ENCODE peak calls at places on chromosomes 3 and 15, in seven cellular contexts. J is GM23338, R is PC-9, F is neural progenitor cell, V is HCT116, P is K562, I is fibroblast of lung. H is an unnamed sample.

GRCh38 chr3:115512565-115513410 is 110.5 kb upstream of the GAP43 start:
- DNase-seq in J (peak; percentile 97), R (peak; percentile 9), F (peak; percentile 91), V (no peak), P (no peak), I (peak; percentile 66), H (peak; percentile 89)

GRCh38 chr3:115623414-115623868 is at the start of gene GAP43:
- DNase-seq in J (peak; percentile 85), R (peak; percentile 12), F (peak; percentile 66), V (no peak), P (no peak), I (peak; percentile 96), H (peak; percentile 87)

GRCh38 chr3:3101660-3102458 is 8.3 kb downstream of the IL5RA start:
- DNase-seq in J (no peak), R (no peak), F (no peak), V (no peak), P (no peak), I (no peak), H (no peak)

GRCh38 chr3:189563841-189564563 is 67.2 kb upstream of the TP63 start:
- DNase-seq in J (no peak), R (peak; percentile 68), F (no peak), V (no peak), P (no peak), I (peak; percentile 97), H (no peak)

GRCh38 chr15:26967719-26968269 is 3.2 kb upstream of the GABRG3 start:
- DNase-seq in J (peak; percentile 85), R (no peak), F (peak; percentile 82), V (no peak), P (no peak), I (peak; percentile 69), H (no peak)

GRCh38 chr3:141870091-141870687 is 6.3 kb upstream of the ATP1B3 start:
- DNase-seq in J (no peak), R (no peak), F (no peak), V (no peak), P (no peak), I (no peak), H (no peak)

GRCh38 chr15:40258544-40258943 is 19.7 kb downstream of the PAK6 start:
- DNase-seq in J (peak; percentile 78), R (no peak), F (peak; percentile 41), V (no peak), P (no peak), I (no peak), H (no peak)

GRCh38 chr3:53513556-53514190 is 19.3 kb downstream of the CACNA1D start:
- DNase-seq in J (no peak), R (no peak), F (no peak), V (peak; percentile 21), P (no peak), I (no peak), H (no peak)

GRCh38 chr3:184565421-184566211 is 4.0 kb downstream of the EPHB3 start:
- DNase-seq in J (no peak), R (peak; percentile 95), F (peak; percentile 64), V (peak; percentile 60), P (no peak), I (peak; percentile 94), H (peak; percentile 67)

GRCh38 chr15:35885870-35886269 is 339.9 kb upstream of the DPH6 start:
- DNase-seq in J (no peak), R (no peak), F (no peak), V (no peak), P (no peak), I (no peak), H (no peak)

GRCh38 chr3:72352176-72352575 is 496.1 kb downstream of the SHQ1 start:
- DNase-seq in J (no peak), R (no peak), F (no peak), V (no peak), P (no peak), I (no peak), H (no peak)

GRCh38 chr3:51391566-51392300 is 648 bp downstream of the RBM15B start:
- DNase-seq in J (peak; percentile 51), R (no peak), F (peak; percentile 49), V (no peak), P (peak; percentile 17), I (peak; percentile 54), H (peak; percentile 6)

GRCh38 chr15:70487380-70487725 is 276.0 kb downstream of the UACA start:
- DNase-seq in J (no peak), R (no peak), F (no peak), V (no peak), P (no peak), I (no peak), H (no peak)

GRCh38 chr3:87167634-87168456 is 59.3 kb upstream of the CHMP2B start:
- DNase-seq in J (peak; percentile 71), R (peak; percentile 20), F (peak; percentile 60), V (peak; percentile 46), P (peak; percentile 7), I (peak; percentile 34), H (peak; percentile 73)

GRCh38 chr3:141575879-141576743 is 89.3 kb downstream of the RASA2 start:
- DNase-seq in J (peak; percentile 49), R (no peak), F (no peak), V (no peak), P (peak; percentile 15), I (peak; percentile 11), H (peak; percentile 11)

GRCh38 chr15:65095747-65096104 is 19.2 kb downstream of the KBTBD13 start:
- DNase-seq in J (no peak), R (no peak), F (no peak), V (no peak), P (no peak), I (no peak), H (no peak)

GRCh38 chr15:99230867-99231266 is 18.5 kb downstream of the TTC23 start:
- DNase-seq in J (no peak), R (no peak), F (no peak), V (no peak), P (no peak), I (no peak), H (no peak)

GRCh38 chr15:99224815-99225214 is 24.6 kb downstream of the TTC23 start:
- DNase-seq in J (no peak), R (no peak), F (no peak), V (no peak), P (no peak), I (no peak), H (no peak)

GRCh38 chr15:99224372-99224771 is 25.0 kb downstream of the TTC23 start:
- DNase-seq in J (no peak), R (no peak), F (no peak), V (no peak), P (no peak), I (no peak), H (no peak)

GRCh38 chr15:99226802-99227201 is 22.6 kb downstream of the TTC23 start:
- DNase-seq in J (no peak), R (no peak), F (no peak), V (no peak), P (no peak), I (peak; percentile 5), H (no peak)

DNA sequence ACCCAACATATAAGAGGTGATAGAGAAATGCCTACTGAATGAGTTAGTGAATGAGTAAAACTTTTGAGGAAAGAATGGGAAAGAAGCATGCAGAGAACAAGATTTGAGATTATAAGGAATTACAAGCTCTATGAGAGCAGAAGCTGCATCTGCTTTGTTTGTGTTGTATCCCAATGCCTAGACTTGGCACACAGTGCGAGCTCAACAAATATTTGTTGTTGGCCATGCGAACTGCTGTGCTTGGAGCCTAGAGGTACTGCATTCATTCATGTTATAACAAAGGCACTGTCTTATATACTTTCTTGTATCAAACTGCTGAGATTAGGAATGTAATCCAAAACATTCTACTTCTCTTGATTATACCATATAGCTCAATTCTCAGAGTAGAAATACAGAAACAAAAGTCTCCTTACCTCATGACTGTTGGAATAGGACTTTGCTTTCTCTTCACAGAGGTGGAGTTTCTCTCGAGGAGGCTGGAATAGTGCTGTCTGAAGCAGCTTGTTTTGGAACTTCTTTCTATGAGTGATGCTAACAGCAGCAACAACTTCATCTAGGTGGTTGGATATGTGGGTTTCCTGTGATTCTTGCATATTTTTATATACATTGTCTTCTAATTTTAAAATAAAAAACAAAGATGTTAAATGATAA is 21.1 kb downstream of the TTC23 start:
- DNase-seq in J (no peak), R (no peak), F (no peak), V (no peak), P (no peak), I (no peak), H (no peak)
- H3K27ac ChIP-seq in J (no peak overlapping the region), R (no peak overlapping the region), F (no peak overlapping the region), V (no peak overlapping the region), P (no peak overlapping the region), I (no peak overlapping the region), H (no peak overlapping the region)

GRCh38 chr3:13451301-13451673 is 28.8 kb upstream of the HDAC11 start:
- DNase-seq in J (no peak), R (no peak), F (no peak), V (no peak), P (no peak), I (peak; percentile 46), H (no peak)
- H3K4me3 ChIP-seq in J (peak overlapping the region; percentile 51), R (peak overlapping the region; percentile 59), F (peak overlapping the region; percentile 48), V (peak overlapping the region; percentile 58), P (peak overlapping the region; percentile 43), I (peak overlapping the region; percentile 86), H (peak overlapping the region; percentile 43)

DNA sequence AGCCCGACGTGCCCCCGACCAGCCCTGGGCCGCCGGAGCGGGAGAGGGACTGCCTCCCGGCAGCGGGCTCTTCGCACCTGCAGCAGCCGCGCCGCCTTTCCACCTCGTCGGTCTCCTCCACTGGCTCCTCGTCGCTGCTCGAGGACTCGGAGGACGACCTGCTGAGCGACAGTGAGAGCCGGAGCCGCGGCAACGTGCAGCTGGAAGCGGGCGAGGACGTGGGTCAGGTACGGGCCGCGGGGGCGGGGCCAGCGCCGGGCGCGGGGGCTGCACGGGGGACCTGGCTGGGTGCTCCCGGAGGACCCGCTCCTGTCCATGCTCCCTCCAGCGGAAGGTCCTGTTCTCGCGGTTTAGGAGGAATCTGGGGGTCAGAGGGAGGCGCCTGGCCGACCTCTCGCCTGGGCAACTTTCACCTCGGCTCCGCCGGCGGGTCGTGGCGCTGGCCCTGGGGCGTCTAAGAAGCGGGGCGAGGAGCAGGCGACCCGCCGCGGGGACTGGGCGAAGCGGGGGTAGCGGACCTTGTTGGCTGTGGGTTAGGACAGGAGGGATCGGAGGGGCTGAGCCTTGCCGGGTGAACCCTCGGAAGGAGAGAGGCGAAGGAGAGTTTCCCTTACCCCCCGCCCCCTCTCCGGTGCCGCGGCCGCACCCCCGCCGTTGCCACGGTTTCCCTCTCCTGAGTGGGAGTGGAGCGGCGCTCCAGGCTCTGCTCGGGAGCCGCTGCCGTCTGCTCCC is 682 bp downstream of the ITPKA start:
- DNase-seq in J (peak; percentile 82), R (peak; percentile 40), F (peak; percentile 77), V (no peak), P (peak; percentile 68), I (no peak), H (peak; percentile 40)
- TF ChIP-seq EZH2 in J (peak; percentile 77), R (no peak), F (peak; percentile 91), V (no peak), P (no peak), I (peak; percentile 86), H (no peak)

GRCh38 chr3:15755780-15756179 is 42.0 kb downstream of the ANKRD28 start:
- DNase-seq in J (no peak), R (no peak), F (no peak), V (no peak), P (no peak), I (no peak), H (no peak)

GRCh38 chr3:15753056-15753710 is 44.6 kb downstream of the ANKRD28 start:
- DNase-seq in J (no peak), R (no peak), F (peak; percentile 43), V (no peak), P (no peak), I (no peak), H (no peak)

GRCh38 chr3:15755181-15755580 is 42.6 kb downstream of the ANKRD28 start:
- DNase-seq in J (no peak), R (no peak), F (no peak), V (no peak), P (no peak), I (no peak), H (no peak)

GRCh38 chr3:15756505-15756904 is 41.3 kb downstream of the ANKRD28 start:
- DNase-seq in J (peak; percentile 49), R (no peak), F (no peak), V (no peak), P (no peak), I (no peak), H (no peak)

GRCh38 chr3:15754047-15754446 is 43.7 kb downstream of the ANKRD28 start:
- DNase-seq in J (no peak), R (no peak), F (no peak), V (no peak), P (no peak), I (peak; percentile 38), H (peak; percentile 51)
- H3K27ac ChIP-seq in J (no peak overlapping the region), R (peak overlapping the region; percentile 38), F (no peak overlapping the region), V (no peak overlapping the region), P (no peak overlapping the region), I (peak overlapping the region; percentile 38), H (no peak overlapping the region)